ENCODE peak calls at places on chromosomes 1 and 21, in four cellular contexts. G, R, U and L are unnamed samples.
A peak's percentile ranks its signal among the peaks of the same experiment; 100 is the strongest.

GRCh38 chr21:37363936-37364335 is 2.6 kb upstream of the DYRK1A start:
- DNase-seq in G (no peak), R (no peak), U (no peak), L (no peak)

GRCh38 chr1:46184920-46185658 is 8.8 kb upstream of the P3R3URF start:
- DNase-seq in G (no peak), R (no peak), U (no peak), L (no peak)

GRCh38 chr21:41830764-41831452 is 48.2 kb downstream of the PRDM15 start:
- DNase-seq in G (peak; percentile 57), R (no peak), U (no peak), L (no peak)

GRCh38 chr1:228036701-228037231 is 30.0 kb downstream of the WNT3A start:
- DNase-seq in G (peak; percentile 66), R (no peak), U (no peak), L (no peak)

GRCh38 chr1:221693087-221693486 is 48.8 kb downstream of the DUSP10 start:
- DNase-seq in G (no peak), R (no peak), U (no peak), L (no peak)

GRCh38 chr1:154468480-154469240 is 33.4 kb upstream of the TDRD10 start:
- DNase-seq in G (peak; percentile 40), R (no peak), U (no peak), L (no peak)

GRCh38 chr21:37742115-37742514 is 174.1 kb downstream of the KCNJ6 start:
- DNase-seq in G (no peak), R (no peak), U (no peak), L (no peak)

GRCh38 chr21:42400525-42400924 is 3.2 kb upstream of the UBASH3A start:
- DNase-seq in G (no peak), R (no peak), U (no peak), L (no peak)

GRCh38 chr1:206555473-206555935 is 48.2 kb downstream of the RASSF5 start:
- DNase-seq in G (no peak), R (peak; percentile 40), U (no peak), L (no peak)

GRCh38 chr1:116949213-116949985 is 39.7 kb downstream of the PTGFRN start:
- DNase-seq in G (no peak), R (no peak), U (no peak), L (no peak)

GRCh38 chr1:222643603-222643936 is 25.7 kb downstream of the MIA3 start:
- DNase-seq in G (no peak), R (no peak), U (peak; percentile 79), L (no peak)

DNA sequence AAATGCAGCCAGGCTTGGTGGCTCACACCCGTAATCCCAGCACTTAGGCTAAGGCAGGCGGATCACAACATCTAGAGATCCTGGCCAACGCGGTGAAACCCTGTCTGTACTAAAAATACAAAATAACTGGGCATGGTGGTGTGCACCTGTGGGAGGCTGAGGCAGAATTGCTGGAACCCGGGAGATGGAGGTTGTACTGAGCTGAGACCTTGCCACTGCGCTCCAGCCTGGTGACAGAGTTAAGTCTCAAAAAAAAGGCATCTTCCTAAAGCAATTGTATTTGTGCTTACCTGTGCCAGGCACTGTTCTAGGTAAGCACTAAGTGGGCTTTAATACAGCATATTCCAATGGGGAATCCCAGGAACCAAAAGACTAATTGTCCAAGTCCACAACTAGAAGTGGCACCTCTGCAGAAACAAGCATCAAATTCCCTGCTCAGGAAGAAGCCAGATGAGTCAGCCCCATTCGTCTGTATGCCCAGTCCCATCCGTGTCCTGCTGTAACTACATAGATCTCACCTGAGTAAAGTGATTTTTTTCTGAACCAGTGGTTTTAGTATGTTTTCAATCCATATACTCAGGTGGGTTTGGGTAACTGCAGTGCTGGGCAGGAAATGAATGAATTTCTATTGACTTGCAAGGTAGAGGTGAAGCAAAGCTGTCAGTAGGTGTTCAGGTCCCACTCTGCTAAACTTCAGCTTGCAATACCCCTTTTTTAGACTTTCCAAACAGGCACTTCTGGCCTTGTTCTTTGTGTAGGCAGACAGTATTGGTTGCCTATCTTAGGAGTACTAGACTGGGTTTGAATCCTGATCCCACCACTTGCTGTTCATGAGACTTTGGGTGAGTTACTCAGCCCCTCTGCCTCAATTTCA is 4.7 kb downstream of the RCC1 start:
- DNase-seq in G (no peak), R (no peak), U (peak; percentile 40), L (no peak)
- H3K27ac ChIP-seq in G (peak overlapping the region; percentile 91), R (peak overlapping the region; percentile 38), U (peak overlapping the region; percentile 94), L (peak overlapping the region; percentile 87)

GRCh38 chr1:107609808-107610207 is 355.2 kb downstream of the VAV3 start:
- DNase-seq in G (no peak), R (no peak), U (peak; percentile 2), L (no peak)

GRCh38 chr1:107599220-107599619 is 365.8 kb downstream of the VAV3 start:
- DNase-seq in G (no peak), R (no peak), U (no peak), L (no peak)

GRCh38 chr1:107604823-107605222 is 360.2 kb downstream of the VAV3 start:
- DNase-seq in G (no peak), R (no peak), U (no peak), L (no peak)
- H3K9me3 ChIP-seq in G (no peaks in the 10 kb centered on the region), R (no peaks in the 10 kb centered on the region), U (no peaks in the 10 kb centered on the region), L (no peaks in the 10 kb centered on the region)

GRCh38 chr1:173187838-173188237 is 19.3 kb downstream of the TNFSF4 start:
- DNase-seq in G (no peak), R (no peak), U (no peak), L (no peak)

GRCh38 chr1:173195596-173196088 is 11.5 kb downstream of the TNFSF4 start:
- DNase-seq in G (peak; percentile 45), R (no peak), U (no peak), L (no peak)

GRCh38 chr1:173191011-173191410 is 16.1 kb downstream of the TNFSF4 start:
- DNase-seq in G (no peak), R (no peak), U (peak; percentile 13), L (no peak)

GRCh38 chr1:173193639-173194038 is 13.5 kb downstream of the TNFSF4 start:
- DNase-seq in G (no peak), R (no peak), U (no peak), L (no peak)

GRCh38 chr1:173190101-173190895 is 16.8 kb downstream of the TNFSF4 start:
- DNase-seq in G (peak; percentile 77), R (peak; percentile 76), U (peak; percentile 73), L (peak; percentile 70)
- H3K27ac ChIP-seq in G (peak overlapping the region; percentile 61), R (peak overlapping the region; percentile 43), U (peak overlapping the region; percentile 26), L (no peak overlapping the region)

GRCh38 chr21:26945916-26946315 is 21.0 kb downstream of the ADAMTS5 start:
- DNase-seq in G (no peak), R (no peak), U (no peak), L (no peak)

GRCh38 chr21:26946744-26947446 is 20.0 kb downstream of the ADAMTS5 start:
- DNase-seq in G (no peak), R (no peak), U (no peak), L (no peak)

GRCh38 chr21:26941436-26941835 is 25.5 kb downstream of the ADAMTS5 start:
- DNase-seq in G (no peak), R (no peak), U (no peak), L (no peak)

GRCh38 chr21:26939532-26940181 is 27.2 kb downstream of the ADAMTS5 start:
- DNase-seq in G (no peak), R (no peak), U (no peak), L (no peak)

DNA sequence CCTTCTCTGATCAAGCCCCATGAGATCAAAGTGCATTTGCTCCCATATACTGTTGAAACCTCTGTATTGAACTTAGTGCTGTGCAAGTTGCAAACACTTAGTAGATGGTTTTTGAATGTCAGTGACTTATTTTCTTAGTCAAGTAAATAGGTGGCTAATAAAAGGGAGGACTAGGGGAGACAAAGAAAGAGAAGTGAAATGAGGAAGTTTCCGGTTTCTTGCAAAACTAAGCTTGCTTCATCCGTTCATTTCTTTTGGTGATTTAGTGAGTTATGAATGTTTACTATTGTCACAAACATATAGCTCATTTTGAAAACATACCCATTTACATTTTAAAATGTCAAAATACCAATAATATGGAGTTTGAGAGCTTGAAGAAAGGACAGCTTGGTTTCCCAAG is 23.0 kb downstream of the ADAMTS5 start:
- DNase-seq in G (no peak), R (no peak), U (no peak), L (no peak)
- H3K9me3 ChIP-seq in G (no peaks in the 10 kb centered on the region), R (no peaks in the 10 kb centered on the region), U (no peaks in the 10 kb centered on the region), L (no peaks in the 10 kb centered on the region)

GRCh38 chr1:18939398-18940302 is 16.8 kb downstream of the IFFO2 start:
- DNase-seq in G (no peak), R (no peak), U (no peak), L (no peak)
- H3K27ac ChIP-seq in G (no peak overlapping the region), R (peak overlapping the region; percentile 63), U (peak overlapping the region; percentile 79), L (no peak overlapping the region)

GRCh38 chr1:247883346-247883745 is 12.0 kb upstream of the OR2W3 start:
- DNase-seq in G (no peak), R (no peak), U (no peak), L (no peak)
- H3K9me3 ChIP-seq in G (no peaks in the 10 kb centered on the region), R (no peaks in the 10 kb centered on the region), U (no peaks in the 10 kb centered on the region), L (no peaks in the 10 kb centered on the region)

DNA sequence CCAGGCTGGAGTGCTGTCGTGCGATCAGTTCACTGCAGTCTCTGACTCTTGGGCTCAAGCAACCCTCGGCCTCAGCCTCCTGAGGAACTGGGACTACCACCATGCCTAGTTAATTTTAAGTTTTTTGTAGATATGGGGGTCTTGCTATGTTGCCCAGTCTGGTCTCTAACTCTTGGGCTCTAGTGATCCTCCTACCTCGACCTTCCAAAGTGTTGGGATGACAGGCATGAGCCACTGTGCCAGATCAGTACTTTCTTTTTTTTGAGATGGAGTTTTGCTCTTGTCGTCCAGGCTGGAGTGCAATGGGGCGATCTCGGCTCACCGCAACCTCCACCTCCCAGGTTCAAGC is 11.4 kb upstream of the TXNIP start:
- DNase-seq in G (no peak), R (no peak), U (no peak), L (no peak)
- H3K27ac ChIP-seq in G (peak overlapping the region; percentile 91), R (peak overlapping the region; percentile 77), U (no peak overlapping the region), L (no peak overlapping the region)